ENCODE peak calls at places on chromosome 9, in nine cellular contexts. E is HCT116, Y is endodermal cell, Z is brain microvascular endothelial cell, P is adrenal gland, D is iPS DF 6.9, G is GM12878, B is SJSA1, X is neural progenitor cell. S is an unnamed sample.

GRCh38 chr9:124219290-124219605 is 38.5 kb upstream of the NEK6 start:
- DNase-seq in E (no peak), Y (peak; percentile 22), Z (no peak), P (no peak), D (no peak), G (no peak), B (no peak), X (no peak), S (no peak)

GRCh38 chr9:81183763-81184162 is 505.6 kb downstream of the TLE1 start:
- DNase-seq in E (no peak), Y (no peak), Z (peak; percentile 29), P (no peak), D (no peak), G (no peak), B (no peak), X (no peak), S (peak; percentile 91)

GRCh38 chr9:36194326-36195000 is 3.7 kb downstream of the CLTA start:
- DNase-seq in E (no peak), Y (no peak), Z (no peak), P (no peak), D (no peak), G (no peak), B (no peak), X (no peak), S (peak; percentile 28)

GRCh38 chr9:4640027-4640426 is 22.1 kb upstream of the PLPP6 start:
- DNase-seq in E (peak; percentile 31), Y (peak; percentile 79), Z (peak; percentile 29), P (no peak), D (no peak), G (no peak), B (no peak), X (peak; percentile 48), S (peak; percentile 17)

GRCh38 chr9:98805506-98806272 is 1.8 kb upstream of the GALNT12 start:
- DNase-seq in E (no peak), Y (no peak), Z (peak; percentile 58), P (peak; percentile 71), D (no peak), G (no peak), B (no peak), X (no peak), S (peak; percentile 75)

GRCh38 chr9:111525056-111525977 is at the start of gene ZNF483:
- DNase-seq in E (peak; percentile 64), Y (peak; percentile 96), Z (peak; percentile 57), P (peak; percentile 85), D (peak; percentile 90), G (no peak), B (peak; percentile 55), X (peak; percentile 96), S (peak; percentile 67)

GRCh38 chr9:82882133-82882532 is 180.8 kb downstream of the RASEF start:
- DNase-seq in E (no peak), Y (no peak), Z (peak; percentile 28), P (no peak), D (no peak), G (no peak), B (no peak), X (no peak), S (no peak)

GRCh38 chr9:87070331-87070730 is 123.0 kb upstream of the GAS1 start:
- DNase-seq in E (no peak), Y (no peak), Z (no peak), P (no peak), D (no peak), G (no peak), B (no peak), X (no peak), S (no peak)

GRCh38 chr9:5892456-5893133 is 1.9 kb downstream of the MLANA start:
- DNase-seq in E (no peak), Y (no peak), Z (no peak), P (no peak), D (no peak), G (no peak), B (no peak), X (no peak), S (no peak)

GRCh38 chr9:134475051-134475790 is 149.0 kb downstream of the RXRA start:
- DNase-seq in E (no peak), Y (no peak), Z (peak; percentile 64), P (peak; percentile 53), D (no peak), G (no peak), B (no peak), X (no peak), S (peak; percentile 81)

GRCh38 chr9:69136781-69137180 is 37.3 kb upstream of the TJP2 start:
- DNase-seq in E (no peak), Y (peak; percentile 45), Z (no peak), P (no peak), D (no peak), G (no peak), B (peak; percentile 5), X (peak; percentile 25), S (peak; percentile 6)

GRCh38 chr9:130128782-130129424 is 43.3 kb upstream of the NCS1 start:
- DNase-seq in E (no peak), Y (no peak), Z (peak; percentile 92), P (peak; percentile 49), D (no peak), G (peak; percentile 79), B (peak; percentile 66), X (no peak), S (peak; percentile 91)

GRCh38 chr9:136082496-136083361 is 12.4 kb downstream of the NACC2 start:
- DNase-seq in E (no peak), Y (no peak), Z (no peak), P (peak; percentile 14), D (no peak), G (no peak), B (no peak), X (peak; percentile 1), S (no peak)
- H3K27ac ChIP-seq in E (no peak overlapping the region), Y (no peak overlapping the region), Z (no peak overlapping the region), P (no peak overlapping the region), D (no peak overlapping the region), G (no peak overlapping the region), B (no peak overlapping the region), X (no peak overlapping the region), S (no peak overlapping the region)

GRCh38 chr9:113526841-113527240 is 63.3 kb downstream of the RGS3 start:
- DNase-seq in E (no peak), Y (no peak), Z (no peak), P (no peak), D (no peak), G (no peak), B (no peak), X (no peak), S (no peak)
- H3K27ac ChIP-seq in E (no peak overlapping the region), Y (no peak overlapping the region), Z (no peak overlapping the region), P (no peak overlapping the region), D (no peak overlapping the region), G (no peak overlapping the region), B (no peak overlapping the region), X (no peak overlapping the region), S (no peak overlapping the region)

DNA sequence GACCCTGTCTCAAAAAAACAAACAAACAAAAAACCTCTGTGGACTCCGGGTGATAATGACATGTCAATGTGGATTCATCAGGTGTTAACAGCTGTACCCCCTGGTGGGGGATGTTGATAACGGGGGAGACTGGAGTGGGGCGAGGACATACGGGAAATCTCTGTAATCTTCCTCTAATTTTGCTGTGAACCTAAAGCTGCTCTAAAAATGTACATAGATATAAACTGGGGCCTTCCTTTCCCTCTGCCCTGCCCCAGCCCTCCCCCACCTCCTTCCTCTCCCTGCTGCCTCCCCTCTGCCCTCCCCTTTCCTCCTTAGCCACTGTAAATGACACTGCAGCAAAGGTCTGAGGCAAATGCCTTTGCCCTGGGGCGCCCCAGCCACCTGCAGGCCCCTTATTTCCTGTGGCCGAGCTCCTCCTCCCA is 1.4 kb upstream of the CEL start:
- DNase-seq in E (no peak), Y (peak; percentile 88), Z (no peak), P (no peak), D (no peak), G (no peak), B (no peak), X (no peak), S (no peak)
- H3K27ac ChIP-seq in E (no peak overlapping the region), Y (no peak overlapping the region), Z (no peak overlapping the region), P (no peak overlapping the region), D (no peak overlapping the region), G (no peak overlapping the region), B (no peak overlapping the region), X (peak overlapping the region; percentile 53), S (no peak overlapping the region)

DNA sequence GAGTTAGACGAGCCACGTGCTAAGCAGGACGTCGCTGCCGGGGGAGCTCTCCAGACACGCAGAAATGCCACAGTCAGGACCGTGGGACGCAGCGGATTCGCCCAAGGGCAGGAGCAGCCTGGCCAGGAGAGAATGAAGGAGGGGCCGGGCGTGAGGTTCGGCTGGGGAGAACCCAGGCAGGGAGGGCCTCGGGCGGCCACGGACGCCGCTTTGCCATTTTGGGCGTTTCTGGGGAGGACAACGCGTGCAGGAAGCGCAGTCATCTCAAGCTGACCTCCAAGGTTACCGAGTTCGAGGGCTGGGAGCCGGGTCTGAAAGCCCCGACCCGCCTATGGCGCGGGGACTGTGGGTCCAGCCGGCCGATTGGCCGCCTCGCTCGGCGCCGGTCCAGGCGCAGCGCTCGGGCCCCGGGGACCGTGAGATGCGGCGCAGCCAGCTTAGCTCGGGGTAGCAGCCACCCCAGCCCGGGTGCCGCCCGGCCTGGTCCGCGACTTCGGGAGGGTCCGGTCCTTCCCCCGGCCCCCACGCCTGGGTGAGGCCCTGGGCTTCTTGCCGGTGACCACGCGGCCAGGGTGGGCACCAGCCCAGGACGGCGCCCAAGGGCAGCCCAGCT is 761 bp upstream of the MAN1B1 start:
- DNase-seq in E (no peak), Y (peak; percentile 74), Z (no peak), P (peak; percentile 83), D (no peak), G (no peak), B (no peak), X (peak; percentile 53), S (peak; percentile 34)
- H3K27ac ChIP-seq in E (peak overlapping the region; percentile 98), Y (peak overlapping the region; percentile 38), Z (peak overlapping the region; percentile 81), P (peak overlapping the region; percentile 57), D (no peak overlapping the region), G (peak overlapping the region; percentile 90), B (peak overlapping the region; percentile 78), X (no peak overlapping the region), S (peak overlapping the region; percentile 86)

DNA sequence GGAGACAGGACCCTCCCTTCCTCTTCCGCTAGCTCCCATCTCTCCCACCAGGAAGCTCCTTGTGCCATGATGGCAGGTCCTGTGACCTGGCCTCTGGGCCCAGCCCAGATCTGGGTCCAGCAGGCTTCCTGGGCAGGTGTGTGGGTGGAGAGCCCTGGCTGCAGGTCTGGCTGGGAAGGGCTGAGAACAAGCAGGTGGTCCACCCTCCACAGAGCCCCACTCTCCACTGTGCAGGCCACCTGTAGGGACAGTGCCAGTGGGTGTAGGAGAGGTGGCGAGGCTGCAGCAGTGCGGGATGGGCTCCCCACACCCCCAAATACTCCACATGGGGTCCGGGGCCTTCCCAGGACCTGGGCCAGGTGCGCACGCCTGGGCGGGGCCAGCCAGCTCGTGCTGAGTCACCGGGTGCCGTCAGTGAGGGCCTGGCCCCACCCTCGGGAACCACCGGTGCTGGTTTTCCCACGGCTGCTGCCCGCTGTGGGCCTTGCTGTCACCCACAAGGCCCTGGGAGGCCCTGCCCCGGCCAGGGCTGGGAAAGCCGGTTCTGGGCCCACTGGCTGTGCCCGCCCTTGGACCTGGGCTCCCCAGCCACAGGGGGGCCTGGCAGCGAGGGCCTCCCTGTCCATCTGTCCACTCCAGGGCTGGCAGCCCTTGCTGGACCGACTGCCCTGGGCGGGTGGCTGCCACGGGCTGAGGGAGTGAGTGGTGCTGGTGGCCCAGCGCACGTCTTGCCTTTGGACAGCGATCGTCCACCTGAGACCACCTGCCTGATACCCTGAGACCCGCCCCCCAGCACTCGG is 9.3 kb upstream of the NRARP start:
- DNase-seq in E (peak; percentile 62), Y (peak; percentile 76), Z (peak; percentile 47), P (peak; percentile 11), D (no peak), G (no peak), B (peak; percentile 41), X (peak; percentile 1), S (no peak)
- H3K27ac ChIP-seq in E (peak overlapping the region; percentile 83), Y (no peak overlapping the region), Z (no peak overlapping the region), P (no peak overlapping the region), D (no peak overlapping the region), G (no peak overlapping the region), B (no peak overlapping the region), X (no peak overlapping the region), S (no peak overlapping the region)

GRCh38 chr9:31347082-31347617 is 1037.3 kb upstream of the ACO1 start:
- DNase-seq in E (no peak), Y (no peak), Z (peak; percentile 6), P (no peak), D (no peak), G (peak; percentile 51), B (no peak), X (no peak), S (peak; percentile 77)
- H3K27ac ChIP-seq in E (no peak overlapping the region), Y (no peak overlapping the region), Z (no peak overlapping the region), P (no peak overlapping the region), D (no peak overlapping the region), G (peak overlapping the region; percentile 70), B (no peak overlapping the region), X (no peak overlapping the region), S (no peak overlapping the region)

S was measured in fibroblast of lung.